ENCODE peak calls at places on chromosomes 11 and 22, in eight cellular contexts. E, K, Y, J, R, H, T and I are unnamed samples.

GRCh38 chr22:38882480-38882879 is 10.5 kb upstream of the CBX6 start:
- DNase-seq in E (peak), K (no peak), Y (no peak), J (no peak), R (no peak), H (no peak), T (no peak), I (no peak)

GRCh38 chr11:35232961-35233360 is 94.0 kb downstream of the CD44 start:
- DNase-seq in E (no peak), K (no peak), Y (no peak), J (no peak), R (no peak), H (no peak), T (no peak), I (no peak)

GRCh38 chr11:36018967-36019596 is 75.2 kb downstream of the LDLRAD3 start:
- DNase-seq in E (no peak), K (no peak), Y (no peak), J (no peak), R (no peak), H (peak), T (no peak), I (no peak)

GRCh38 chr11:68461284-68461861 is 821 bp downstream of the PPP6R3 start:
- DNase-seq in E (no peak), K (no peak), Y (no peak), J (no peak), R (no peak), H (peak), T (peak), I (no peak)

GRCh38 chr11:118241191-118242098 is 10.7 kb downstream of the MPZL3 start:
- DNase-seq in E (no peak), K (peak), Y (no peak), J (no peak), R (no peak), H (no peak), T (no peak), I (no peak)

GRCh38 chr11:15818132-15818842 is 538.1 kb downstream of the SOX6 start:
- DNase-seq in E (no peak), K (peak), Y (no peak), J (peak), R (no peak), H (no peak), T (no peak), I (no peak)

GRCh38 chr11:35357893-35358292 is 61.5 kb downstream of the SLC1A2 start:
- DNase-seq in E (no peak), K (no peak), Y (no peak), J (no peak), R (no peak), H (no peak), T (no peak), I (no peak)

GRCh38 chr11:111093061-111093460 is 152.5 kb upstream of the POU2AF2 start:
- DNase-seq in E (no peak), K (no peak), Y (no peak), J (no peak), R (no peak), H (no peak), T (no peak), I (no peak)

GRCh38 chr11:8581300-8581699 is 12.7 kb downstream of the STK33 start:
- DNase-seq in E (no peak), K (no peak), Y (no peak), J (no peak), R (no peak), H (no peak), T (no peak), I (no peak)

GRCh38 chr22:30204742-30205111 is 41.8 kb downstream of the LIF start:
- DNase-seq in E (peak), K (peak), Y (no peak), J (no peak), R (no peak), H (peak), T (no peak), I (no peak)

GRCh38 chr22:37316875-37317371 is 34.6 kb downstream of the CYTH4 start:
- DNase-seq in E (peak), K (peak), Y (peak), J (peak), R (peak), H (peak), T (peak), I (peak)

GRCh38 chr22:34055525-34056200 is 135.4 kb upstream of the LARGE1 start:
- DNase-seq in E (no peak), K (no peak), Y (no peak), J (peak), R (peak), H (peak), T (peak), I (no peak)

GRCh38 chr11:36500315-36500721 is 9.8 kb downstream of the TRAF6 start:
- DNase-seq in E (no peak), K (peak), Y (no peak), J (no peak), R (no peak), H (no peak), T (peak), I (no peak)

GRCh38 chr11:64763804-64764611 is 4.2 kb upstream of the PYGM start:
- DNase-seq in E (peak), K (no peak), Y (no peak), J (no peak), R (no peak), H (no peak), T (no peak), I (no peak)

GRCh38 chr11:121500717-121501116 is 48.0 kb upstream of the SORL1-AS1 start:
- DNase-seq in E (no peak), K (no peak), Y (no peak), J (no peak), R (no peak), H (no peak), T (no peak), I (no peak)

GRCh38 chr11:36790450-36790849 is 192.4 kb upstream of the RAG2 start:
- DNase-seq in E (no peak), K (no peak), Y (no peak), J (no peak), R (no peak), H (no peak), T (no peak), I (no peak)

GRCh38 chr22:19855504-19856409 is 1.1 kb upstream of the GNB1L start:
- DNase-seq in E (peak), K (peak), Y (peak), J (peak), R (no peak), H (peak), T (peak), I (peak)

DNA sequence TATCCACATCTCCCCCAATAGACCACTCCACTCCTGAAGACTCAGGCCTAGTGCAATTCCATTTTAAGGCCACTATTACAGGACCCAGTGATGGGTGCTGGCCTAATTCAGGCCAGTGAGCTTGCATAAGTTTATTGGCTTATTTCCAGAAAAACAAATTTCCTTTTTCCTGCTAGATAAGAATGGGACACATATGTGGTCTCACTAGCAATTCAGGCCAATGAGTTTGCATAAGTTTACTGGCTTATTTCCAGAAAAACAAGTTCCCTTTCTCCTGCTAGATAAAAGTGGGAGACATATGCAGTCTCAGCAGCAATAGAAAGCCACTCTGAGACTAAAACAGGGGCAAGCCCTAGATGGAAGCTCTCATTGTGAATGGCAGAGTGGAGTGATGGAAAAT is 22.4 kb downstream of the ADM start:
- DNase-seq in E (no peak), K (no peak), Y (no peak), J (no peak), R (no peak), H (no peak), T (no peak), I (no peak)
- H3K27ac ChIP-seq in E (peak), K (peak), Y (peak), J (peak), R (no peak), H (no peak), T (peak), I (peak)

DNA sequence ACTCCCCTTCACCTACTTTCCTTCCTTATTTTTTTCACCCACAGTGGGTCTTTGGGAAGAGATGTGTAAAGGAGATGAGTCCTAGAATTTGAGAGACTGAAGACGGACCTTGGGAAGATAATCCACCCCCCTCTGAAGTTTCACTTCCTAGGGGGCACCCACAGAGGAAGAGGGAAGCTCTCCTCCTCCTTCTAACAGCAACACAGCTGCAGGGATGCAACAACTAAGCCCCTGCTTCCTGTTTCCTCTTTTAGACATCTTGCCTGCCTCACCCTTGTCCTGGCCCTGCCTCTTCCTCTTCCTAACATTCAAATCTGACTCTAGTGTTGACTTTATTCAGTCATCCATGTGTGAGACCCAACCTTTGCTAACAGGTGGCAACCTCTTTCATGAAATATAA is 424.6 kb downstream of the BUD13 start:
- DNase-seq in E (no peak), K (no peak), Y (no peak), J (no peak), R (no peak), H (no peak), T (no peak), I (no peak)
- TF ChIP-seq EP300 in E (no peak), K (no peak), Y (no peak), J (no peak), R (no peak), H (no peak), T (no peak), I (no peak)

DNA sequence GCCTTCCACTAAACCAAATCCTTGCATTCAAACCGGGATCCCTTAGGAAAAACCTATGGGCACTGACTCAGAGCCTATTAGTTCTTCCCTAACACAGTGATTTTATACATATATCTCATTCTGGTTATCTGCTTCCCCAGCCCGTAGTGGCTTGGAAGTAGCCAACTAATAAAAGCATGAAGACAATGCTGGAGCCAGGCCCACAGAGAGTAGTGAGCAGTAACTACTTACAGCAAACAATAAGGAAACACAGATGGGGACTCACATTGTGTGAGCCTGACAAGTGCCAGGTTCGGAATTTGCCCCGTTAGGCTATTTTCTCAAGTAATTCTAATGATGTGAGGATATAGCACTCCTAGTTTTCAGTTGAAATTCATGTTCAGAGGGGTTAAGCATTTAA is 83.3 kb upstream of the OR5AK2 start:
- DNase-seq in E (no peak), K (peak), Y (no peak), J (peak), R (no peak), H (no peak), T (no peak), I (no peak)
- H3K27ac ChIP-seq in E (no peak), K (no peak), Y (no peak), J (no peak), R (no peak), H (no peak), T (peak), I (no peak)

DNA sequence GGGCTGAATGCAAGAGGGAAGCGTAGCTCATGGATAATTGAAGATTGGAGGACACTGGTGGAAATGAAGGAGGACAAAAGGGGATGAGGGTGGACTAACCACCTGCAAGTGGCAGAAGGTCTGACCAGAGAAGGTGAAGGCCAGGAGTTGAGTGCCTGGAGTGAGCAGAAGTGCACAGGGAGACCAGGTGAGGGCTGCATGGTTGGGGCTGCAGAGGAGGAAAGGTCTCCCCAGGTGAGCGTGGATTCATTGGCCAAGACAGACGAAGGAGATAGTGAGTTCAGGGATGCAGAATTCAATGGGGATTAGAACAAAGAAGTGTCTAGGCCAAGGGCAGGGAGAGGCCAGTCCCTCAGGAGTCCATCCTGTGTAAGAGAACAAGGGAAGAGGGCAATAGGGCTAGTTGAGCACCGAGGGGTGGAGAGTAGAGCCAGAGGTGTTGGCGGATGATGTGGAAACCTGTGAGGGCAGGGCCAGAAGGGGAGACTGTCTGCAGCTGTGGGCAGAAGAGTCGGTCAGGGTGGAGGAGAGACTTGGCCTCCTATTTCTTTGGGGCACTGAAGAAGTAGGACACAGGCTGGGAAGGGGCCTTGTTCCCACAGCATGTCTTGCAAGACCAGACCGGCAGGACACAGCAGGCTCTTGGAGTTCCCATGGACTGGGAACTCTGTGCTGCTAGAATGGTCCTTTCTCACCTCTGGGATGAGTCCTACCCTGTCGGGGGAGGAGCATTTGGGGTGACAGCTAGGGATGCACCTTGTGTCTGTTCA is 6.7 kb downstream of the TRIM29 start:
- DNase-seq in E (peak), K (peak), Y (peak), J (no peak), R (no peak), H (no peak), T (no peak), I (no peak)
- TF ChIP-seq EP300 in E (no peak), K (no peak), Y (no peak), J (no peak), R (no peak), H (no peak), T (no peak), I (no peak)

DNA sequence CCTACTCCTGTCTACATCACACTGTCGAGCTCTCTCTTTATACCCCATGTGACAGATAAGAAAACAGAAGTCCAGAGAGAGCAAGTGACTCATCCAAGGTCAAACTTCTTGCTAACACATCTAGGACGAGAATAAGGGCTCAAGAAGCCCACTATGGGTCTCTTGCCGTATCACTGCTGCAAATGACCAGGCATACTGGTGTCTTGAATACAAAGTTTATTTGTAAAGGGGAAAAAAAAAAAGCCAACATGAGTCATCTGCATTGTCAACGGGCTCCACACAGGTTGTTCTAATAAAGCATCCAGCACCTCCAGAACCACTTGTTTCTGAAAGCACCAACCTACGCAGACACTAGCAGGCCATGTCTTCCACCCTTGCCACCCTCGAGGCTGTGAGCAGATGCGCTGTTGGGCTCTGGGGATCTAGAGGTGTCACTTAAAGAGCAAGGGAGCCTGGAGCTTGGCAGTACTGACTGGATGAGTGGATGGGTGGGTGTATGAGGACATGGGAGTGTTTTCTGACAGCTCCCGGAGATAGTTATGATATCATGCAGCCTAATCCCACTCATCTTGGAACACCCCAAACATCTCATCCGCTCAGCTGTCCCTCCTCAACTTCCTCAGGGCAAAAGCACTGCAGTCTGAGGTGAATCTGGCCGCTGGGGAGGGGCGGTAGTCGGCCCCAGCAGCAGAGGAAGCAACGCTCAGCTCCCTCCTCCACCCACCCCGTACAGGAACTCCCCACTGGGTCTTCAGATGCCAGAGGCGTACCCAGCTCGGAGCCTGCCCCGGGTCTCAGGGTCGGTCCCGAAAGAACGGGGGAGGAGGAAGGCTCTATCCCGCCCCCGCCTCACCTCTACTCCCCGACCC is 1.1 kb downstream of the SMCO4 start:
- DNase-seq in E (peak), K (peak), Y (peak), J (no peak), R (peak), H (peak), T (peak), I (peak)
- H3K27ac ChIP-seq in E (peak), K (peak), Y (peak), J (peak), R (peak), H (no peak), T (peak), I (peak)

GRCh38 chr11:3194016-3194816 is 24.4 kb downstream of the MRGPRG start:
- DNase-seq in E (no peak), K (no peak), Y (peak), J (no peak), R (no peak), H (no peak), T (no peak), I (no peak)
- TF ChIP-seq EP300 in E (no peak), K (no peak), Y (no peak), J (no peak), R (no peak), H (no peak), T (no peak), I (no peak)